ENCODE peak calls at places on chromosomes 5 and 9, in five cellular contexts. T is HepG2, Z is GM12878, F is H1, K is NT2/D1. X is an unnamed sample.

GRCh38 chr5:180603076-180603591 is 11.8 kb upstream of the SCGB3A1 start:
- DNase-seq in T (no peak), K (no peak), Z (no peak), F (no peak), X (no peak)

GRCh38 chr5:175671013-175671412 is 13.1 kb downstream of the HRH2 start:
- DNase-seq in K (no peak), T (no peak), F (no peak), Z (no peak), X (no peak)

GRCh38 chr9:132187006-132187760 is 25.3 kb downstream of the NTNG2 start:
- DNase-seq in F (no peak), K (no peak), Z (no peak), T (no peak), X (no peak)

GRCh38 chr9:99259231-99259918 is 37.3 kb downstream of the SEC61B start:
- DNase-seq in K (no peak), Z (no peak), F (no peak), T (no peak), X (no peak)

GRCh38 chr9:134551657-134552348 is 89.8 kb upstream of the COL5A1 start:
- DNase-seq in T (no peak), Z (no peak), F (no peak), K (no peak), X (peak; percentile 55)

GRCh38 chr9:33917036-33917435 is 100.1 kb downstream of the UBE2R2 start:
- DNase-seq in K (no peak), T (no peak), F (no peak), Z (no peak), X (no peak)

GRCh38 chr5:59540366-59540765 is 353.2 kb downstream of the PDE4D start:
- DNase-seq in Z (no peak), K (no peak), F (no peak), T (no peak), X (no peak)

GRCh38 chr9:100911273-100911672 is 117.3 kb upstream of the PLPPR1 start:
- DNase-seq in Z (no peak), F (no peak), K (no peak), T (no peak), X (no peak)

GRCh38 chr9:134399435-134400056 is 73.3 kb downstream of the RXRA start:
- DNase-seq in Z (no peak), K (no peak), T (no peak), F (no peak), X (peak; percentile 43)

GRCh38 chr9:78133751-78134150 is 102.1 kb upstream of the CEP78 start:
- DNase-seq in T (no peak), Z (no peak), K (no peak), F (no peak), X (no peak)

GRCh38 chr9:4796988-4797956 is 4.5 kb downstream of the RCL1 start:
- DNase-seq in T (peak; percentile 43), Z (no peak), F (no peak), K (peak; percentile 20), X (peak; percentile 23)

GRCh38 chr9:133981958-133982681 is 10.0 kb downstream of the VAV2 start:
- DNase-seq in Z (no peak), T (no peak), F (no peak), K (no peak), X (no peak)

GRCh38 chr5:148070621-148071020 is 6.8 kb downstream of the SPINK5 start:
- DNase-seq in Z (no peak), T (no peak), K (no peak), F (no peak), X (no peak)

GRCh38 chr5:173565491-173566038 is 50.9 kb downstream of the BOD1 start:
- DNase-seq in T (no peak), K (no peak), Z (no peak), F (no peak), X (no peak)
- TF ChIP-seq SUZ12 in T (no peak), K (no peak), Z (no peak), F (no peak), X (no peak)

DNA sequence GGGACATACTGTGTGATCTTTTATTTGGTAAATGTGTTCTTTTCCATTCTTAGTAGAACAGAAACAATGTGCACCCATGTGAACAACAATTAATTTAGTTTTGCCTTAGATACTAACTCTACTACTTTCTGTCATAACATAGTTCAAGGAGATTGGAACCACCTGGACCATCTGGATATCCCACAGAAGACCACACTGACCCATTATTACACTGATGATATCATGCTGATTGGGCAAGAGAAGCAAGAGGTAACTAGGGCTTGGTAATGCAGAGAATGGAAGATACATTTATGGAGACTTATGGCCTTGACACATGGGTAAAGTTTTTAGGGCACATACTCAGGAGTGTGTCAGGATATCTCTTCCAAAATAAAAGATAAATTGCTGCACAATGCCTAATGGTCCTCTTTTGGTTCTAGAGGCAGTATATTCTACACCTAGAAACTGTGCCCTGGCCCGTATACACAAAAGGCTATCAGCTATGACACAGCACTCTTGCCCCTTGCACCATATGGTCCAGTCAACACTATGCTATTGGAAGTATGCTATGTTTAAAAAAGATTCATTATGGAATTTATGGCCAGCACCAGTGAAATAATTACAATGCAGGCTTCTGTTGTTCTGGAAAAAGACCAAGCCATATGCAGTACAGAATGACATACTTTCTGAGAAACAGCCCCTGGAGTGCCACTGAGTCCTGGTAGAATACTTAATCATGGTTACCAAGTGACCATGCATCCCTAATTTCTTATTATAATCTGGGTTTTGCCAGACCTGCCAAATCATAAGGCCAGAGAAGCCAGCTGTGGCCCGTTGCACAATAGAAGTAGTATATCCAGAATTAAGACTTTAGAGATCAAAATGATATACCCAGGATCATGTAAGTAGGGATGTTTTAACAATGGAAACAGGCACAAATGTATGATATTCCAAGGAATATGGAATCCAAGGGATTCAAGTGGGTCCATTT is 41.6 kb upstream of the MROH2B start:
- DNase-seq in F (no peak), T (no peak), Z (no peak), K (no peak), X (no peak)
- TF ChIP-seq SUZ12 in F (no peak), T (no peak), Z (no peak), K (no peak), X (no peak)

GRCh38 chr9:90019596-90019995 is 414.8 kb downstream of the GADD45G start:
- DNase-seq in F (no peak), K (no peak), Z (no peak), T (no peak), X (no peak)
- TF ChIP-seq SUZ12 in F (no peak), K (no peak), Z (no peak), T (no peak), X (no peak)

DNA sequence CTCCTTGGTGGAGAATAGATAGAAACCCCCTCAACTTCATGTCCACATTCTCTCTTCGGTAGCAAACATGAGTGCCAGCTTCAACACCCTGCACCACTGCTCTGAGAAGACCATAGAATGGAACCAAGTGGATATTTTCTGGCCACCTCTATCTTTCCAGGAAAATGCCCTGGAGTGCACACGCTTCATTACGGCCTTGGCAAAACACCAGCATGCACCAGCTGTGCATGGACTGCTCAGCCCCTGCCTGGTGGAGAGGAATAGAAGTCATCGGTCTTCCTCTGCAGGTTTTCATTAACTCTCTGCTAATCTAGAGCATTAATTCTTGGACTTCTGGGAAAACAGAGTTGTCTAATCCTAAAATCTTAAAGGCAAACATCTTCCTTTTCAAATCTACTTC is 211.6 kb upstream of the TMEM161B start:
- DNase-seq in T (no peak), Z (no peak), F (no peak), K (no peak), X (no peak)
- TF ChIP-seq SUZ12 in T (no peak), Z (no peak), F (no peak), K (no peak), X (no peak)

DNA sequence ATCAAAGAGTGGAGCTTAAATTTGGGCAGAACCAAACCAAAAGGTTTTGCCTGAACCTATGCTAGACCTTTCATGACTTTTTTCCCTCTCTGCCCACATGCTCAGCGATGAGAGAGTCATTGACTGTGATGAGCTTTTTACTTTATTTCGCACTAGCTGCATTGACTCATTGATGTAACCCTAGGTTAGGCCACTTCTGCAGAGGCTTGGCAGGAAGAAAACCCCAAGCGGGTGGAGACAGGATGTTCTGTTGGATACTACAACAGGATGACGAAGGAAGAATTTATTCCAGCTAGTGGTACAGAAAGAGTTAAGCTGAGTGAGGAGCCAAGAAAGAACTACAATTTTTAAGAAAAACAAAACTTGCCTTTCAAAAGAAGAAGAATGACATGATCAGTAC is 18.4 kb downstream of the AGXT2 start:
- DNase-seq in Z (no peak), T (no peak), K (no peak), F (no peak), X (no peak)
- TF ChIP-seq SUZ12 in Z (no peak), T (no peak), K (no peak), F (no peak), X (no peak)

GRCh38 chr9:135928074-135928730 is 20.9 kb upstream of the CAMSAP1 start:
- DNase-seq in K (no peak), T (no peak), Z (no peak), F (no peak), X (no peak)
- TF ChIP-seq SUZ12 in K (no peak), T (no peak), Z (no peak), F (no peak), X (no peak)

GRCh38 chr5:39648539-39649200 is 223.9 kb upstream of the DAB2 start:
- DNase-seq in Z (no peak), T (no peak), K (no peak), F (no peak), X (no peak)
- TF ChIP-seq SUZ12 in Z (no peak), T (no peak), K (no peak), F (no peak), X (no peak)

GRCh38 chr5:151528996-151529395 is 62.1 kb downstream of the FAT2 start:
- DNase-seq in K (no peak), Z (no peak), T (no peak), F (no peak), X (no peak)
- TF ChIP-seq SUZ12 in K (no peak), Z (no peak), T (no peak), F (no peak), X (no peak)